ENCODE peak calls at places on chromosomes 2 and 18, in ten cellular contexts. W, L, U, O, E, T, D, S, M and Z are unnamed samples.
A peak's percentile ranks its signal among the peaks of the same experiment; 100 is the strongest.

GRCh38 chr2:136242687-136243277 is 124.8 kb upstream of the CXCR4 start:
- DNase-seq in W (peak; percentile 42), E (peak; percentile 64), T (peak; percentile 17), M (no peak), U (peak; percentile 13), O (peak; percentile 80), D (peak; percentile 84), L (peak; percentile 25), S (no peak), Z (no peak)

GRCh38 chr18:9296233-9297006 is 38.2 kb upstream of the TWSG1 start:
- DNase-seq in U (no peak), O (no peak), E (no peak), T (no peak), M (no peak), W (no peak), D (no peak), S (no peak), L (no peak), Z (no peak)

GRCh38 chr2:105437708-105438103 is 38.9 kb upstream of the FHL2 start:
- DNase-seq in W (no peak), T (no peak), L (no peak), D (no peak), U (no peak), O (no peak), E (no peak), M (no peak), S (no peak), Z (no peak)

GRCh38 chr2:58710795-58711279 is 469.7 kb upstream of the FANCL start:
- DNase-seq in M (no peak), U (no peak), T (no peak), S (no peak), D (no peak), O (no peak), E (no peak), W (no peak), L (no peak), Z (no peak)

GRCh38 chr2:170235860-170236638 is 58.1 kb downstream of the MYO3B start:
- DNase-seq in D (no peak), S (no peak), L (peak; percentile 40), E (no peak), O (peak; percentile 36), U (no peak), T (no peak), M (peak; percentile 7), W (no peak), Z (no peak)

GRCh38 chr2:106977707-106978106 is 91.7 kb upstream of the ST6GAL2 start:
- DNase-seq in O (no peak), S (no peak), M (no peak), E (no peak), T (no peak), L (no peak), D (no peak), W (no peak), U (no peak), Z (no peak)

GRCh38 chr18:13163167-13163927 is 55.2 kb upstream of the LDLRAD4 start:
- DNase-seq in W (no peak), S (no peak), O (no peak), E (no peak), M (no peak), L (no peak), T (no peak), U (no peak), D (no peak), Z (no peak)

GRCh38 chr2:8260213-8260612 is 421.6 kb upstream of the ID2 start:
- DNase-seq in W (no peak), M (no peak), E (no peak), O (no peak), D (no peak), S (no peak), L (no peak), U (no peak), T (no peak), Z (no peak)

GRCh38 chr2:221346411-221346810 is 225.7 kb downstream of the EPHA4 start:
- DNase-seq in T (no peak), S (no peak), M (no peak), O (no peak), E (no peak), L (no peak), D (no peak), W (no peak), U (peak; percentile 6), Z (no peak)